ENCODE peak calls at places on chromosomes 16 and 17, in ten cellular contexts. H is activated T-cell treated with anti-CD3 and anti-CD28 coated beads, Interleukin-2, amount 50 U/mL, for 4 hours; R is AG04450; Q is IMR-90; Z is epithelial cell of prostate; E is activated naive CD4-positive, alpha-beta T cell; N is NCI-H460; P is activated effector memory CD4-positive, alpha-beta T cell treated with anti-CD3 and anti-CD28 coated beads, Interleukin-2, amount 50 U/mL, for 16 hours; O is astrocyte of the spinal cord; A is T-cell. B is an unnamed sample.

GRCh38 chr17:76274559-76274956 is 9.4 kb downstream of the UBALD2 start:
- DNase-seq in H (no peak), R (no peak), Q (no peak), Z (no peak), E (no peak), N (no peak), P (no peak), O (no peak), A (no peak), B (no peak)

GRCh38 chr17:17824119-17824779 is 12.5 kb downstream of the SREBF1 start:
- DNase-seq in H (no peak), R (no peak), Q (no peak), Z (no peak), E (no peak), N (no peak), P (peak), O (no peak), A (peak), B (no peak)

GRCh38 chr16:10558746-10559641 is 21.4 kb downstream of the EMP2 start:
- DNase-seq in H (no peak), R (no peak), Q (no peak), Z (no peak), E (no peak), N (no peak), P (no peak), O (peak), A (no peak), B (peak)

GRCh38 chr16:58042886-58043515 is 17.4 kb downstream of the MMP15 start:
- DNase-seq in H (no peak), R (no peak), Q (no peak), Z (no peak), E (no peak), N (no peak), P (no peak), O (no peak), A (no peak), B (no peak)

GRCh38 chr16:23826528-23827244 is 9.1 kb upstream of the PRKCB start:
- DNase-seq in H (no peak), R (no peak), Q (no peak), Z (no peak), E (no peak), N (no peak), P (no peak), O (no peak), A (peak), B (no peak)

GRCh38 chr17:32279933-32280716 is 14.5 kb downstream of the RHBDL3 start:
- DNase-seq in H (no peak), R (no peak), Q (no peak), Z (no peak), E (no peak), N (no peak), P (no peak), O (no peak), A (no peak), B (no peak)

GRCh38 chr17:49703557-49704277 is 4.0 kb downstream of the SLC35B1 start:
- DNase-seq in H (no peak), R (no peak), Q (peak), Z (no peak), E (no peak), N (peak), P (no peak), O (peak), A (no peak), B (peak)

GRCh38 chr16:12323007-12323699 is 346.6 kb downstream of the SNX29 start:
- DNase-seq in H (no peak), R (no peak), Q (no peak), Z (no peak), E (no peak), N (no peak), P (peak), O (no peak), A (peak), B (no peak)

GRCh38 chr17:1820518-1821252 is 9.0 kb downstream of the SMYD4 start:
- DNase-seq in H (no peak), R (no peak), Q (no peak), Z (no peak), E (no peak), N (no peak), P (no peak), O (peak), A (no peak), B (no peak)